ENCODE peak calls at places on chromosomes 3 and 15, in six cellular contexts. Z, D, L, K, W and J are unnamed samples. For H3K36me3, the result is how much of the 10 kb centered on the place peaks cover.

GRCh38 chr3:42421818-42422796 is 11.7 kb upstream of the LYZL4 start:
- DNase-seq in Z (no peak), L (peak), K (no peak), D (no peak), W (no peak), J (no peak)

GRCh38 chr3:44210967-44211366 is 30.7 kb upstream of the TOPAZ1 start:
- DNase-seq in D (no peak), Z (no peak), L (no peak), K (no peak), W (no peak), J (no peak)

GRCh38 chr15:82680200-82681102 is 29.2 kb downstream of the AP3B2 start:
- DNase-seq in L (no peak), K (no peak), Z (no peak), W (no peak), D (peak), J (no peak)

GRCh38 chr3:113695818-113696645 is at the start of gene USF3:
- DNase-seq in W (peak), D (no peak), L (peak), Z (peak), K (peak), J (no peak)

GRCh38 chr3:148309390-148310035 is 388.2 kb upstream of the AGTR1 start:
- DNase-seq in W (peak), K (peak), D (peak), Z (peak), L (peak), J (no peak)

GRCh38 chr3:137509354-137510045 is 254.6 kb upstream of the SOX14 start:
- DNase-seq in D (peak), L (peak), K (no peak), W (no peak), Z (no peak), J (no peak)

GRCh38 chr15:92880796-92881569 is 19.1 kb upstream of the CHD2 start:
- DNase-seq in D (peak), K (peak), Z (peak), W (no peak), L (no peak), J (no peak)

GRCh38 chr3:11517601-11518000 is 126.1 kb downstream of the VGLL4 start:
- DNase-seq in L (no peak), Z (no peak), K (no peak), D (no peak), W (no peak), J (no peak)

GRCh38 chr3:15279671-15280402 is 52.5 kb downstream of the SH3BP5 start:
- DNase-seq in L (no peak), Z (peak), K (peak), W (no peak), D (no peak), J (no peak)

GRCh38 chr3:19399356-19399755 is 251.0 kb downstream of the KCNH8 start:
- DNase-seq in Z (no peak), D (no peak), K (no peak), W (no peak), L (no peak), J (no peak)

GRCh38 chr15:85062560-85062959 is 80.9 kb downstream of the PDE8A start:
- DNase-seq in W (no peak), L (no peak), K (no peak), D (no peak), Z (no peak), J (no peak)

GRCh38 chr3:44915702-44916438 is 41.5 kb downstream of the TGM4 start:
- DNase-seq in K (peak), W (no peak), Z (no peak), L (peak), D (peak), J (no peak)

GRCh38 chr3:61136191-61136590 is 115.1 kb downstream of the FHIT start:
- DNase-seq in Z (no peak), W (no peak), D (no peak), L (no peak), K (no peak), J (no peak)

GRCh38 chr3:31196881-31197364 is 302.5 kb upstream of the GADL1 start:
- DNase-seq in Z (no peak), K (peak), D (no peak), W (no peak), L (no peak), J (peak)

GRCh38 chr15:80608688-80609087 is 86.4 kb upstream of the ABHD17C start:
- DNase-seq in D (no peak), W (no peak), K (no peak), L (no peak), Z (no peak), J (no peak)

GRCh38 chr3:13865106-13865505 is 14.8 kb downstream of the WNT7A start:
- DNase-seq in K (no peak), L (no peak), W (no peak), D (no peak), Z (no peak), J (no peak)

GRCh38 chr3:23696842-23697241 is 108.9 kb upstream of the UBE2E1 start:
- DNase-seq in K (no peak), W (no peak), L (no peak), Z (no peak), D (no peak), J (no peak)

GRCh38 chr3:132709761-132710160 is 12.4 kb downstream of the NPHP3 start:
- DNase-seq in W (no peak), K (no peak), L (no peak), Z (no peak), D (no peak), J (no peak)

GRCh38 chr15:66252411-66253295 is 897 bp downstream of the MEGF11 start:
- DNase-seq in D (peak), L (peak), W (peak), Z (peak), K (peak), J (no peak)

GRCh38 chr15:98729446-98730042 is 81.2 kb downstream of the IGF1R start:
- DNase-seq in D (peak), Z (no peak), K (peak), L (no peak), W (peak), J (no peak)

GRCh38 chr3:129001101-129001816 is at the start of gene EFCC1:
- DNase-seq in D (peak), W (peak), K (peak), L (no peak), Z (no peak), J (no peak)

GRCh38 chr3:127490271-127491023 is 100.1 kb downstream of the TPRA1 start:
- DNase-seq in L (no peak), K (no peak), W (no peak), Z (no peak), D (no peak), J (no peak)

GRCh38 chr15:64985382-64986033 is 4.2 kb downstream of the SPG21 start:
- DNase-seq in Z (no peak), K (no peak), L (peak), W (peak), D (no peak), J (peak)

GRCh38 chr3:11465744-11466611 is 177.7 kb downstream of the VGLL4 start:
- DNase-seq in K (peak), D (no peak), Z (no peak), W (no peak), L (no peak), J (peak)

GRCh38 chr3:77931272-77932009 is 891.5 kb downstream of the ROBO2 start:
- DNase-seq in Z (no peak), D (no peak), W (no peak), L (peak), K (no peak), J (no peak)

GRCh38 chr15:95684693-95685115 is 645.8 kb upstream of the NR2F2 start:
- DNase-seq in Z (no peak), D (no peak), W (peak), K (peak), L (no peak), J (no peak)

GRCh38 chr3:65595997-65596300 is 442.8 kb downstream of the MAGI1 start:
- DNase-seq in L (no peak), W (no peak), K (no peak), D (no peak), Z (no peak), J (no peak)

GRCh38 chr15:50702762-50703334 is 16.3 kb upstream of the TRPM7 start:
- DNase-seq in Z (no peak), D (peak), W (no peak), L (no peak), K (peak), J (no peak)

GRCh38 chr3:43190682-43191081 is 84.8 kb upstream of the POMGNT2 start:
- DNase-seq in L (no peak), D (no peak), W (peak), Z (no peak), K (peak), J (no peak)

GRCh38 chr15:92930776-92931175 is 30.7 kb downstream of the CHD2 start:
- DNase-seq in W (no peak), Z (no peak), K (peak), L (no peak), D (no peak), J (no peak)

GRCh38 chr3:124772081-124772831 is 42.0 kb downstream of the UMPS start:
- DNase-seq in Z (no peak), W (peak), D (no peak), K (peak), L (no peak), J (no peak)

GRCh38 chr3:82568776-82569338 is 807.4 kb upstream of the GBE1 start:
- DNase-seq in L (peak), W (no peak), D (no peak), K (no peak), Z (no peak), J (no peak)

GRCh38 chr3:48684480-48685143 is 1.1 kb downstream of the NCKIPSD start:
- DNase-seq in L (no peak), D (no peak), K (peak), Z (no peak), W (no peak), J (no peak)

GRCh38 chr3:155323063-155323666 is 29.7 kb upstream of the STRIT1 start:
- DNase-seq in D (peak), W (peak), Z (peak), L (peak), K (peak), J (peak)

GRCh38 chr15:72252663-72253299 is 19.6 kb downstream of the PARP6 start:
- DNase-seq in W (no peak), K (no peak), D (no peak), L (no peak), Z (no peak), J (no peak)
- H3K36me3 ChIP-seq in W (under half), K (half or more), D (under half), L (under half), Z (half or more), J (half or more)

DNA sequence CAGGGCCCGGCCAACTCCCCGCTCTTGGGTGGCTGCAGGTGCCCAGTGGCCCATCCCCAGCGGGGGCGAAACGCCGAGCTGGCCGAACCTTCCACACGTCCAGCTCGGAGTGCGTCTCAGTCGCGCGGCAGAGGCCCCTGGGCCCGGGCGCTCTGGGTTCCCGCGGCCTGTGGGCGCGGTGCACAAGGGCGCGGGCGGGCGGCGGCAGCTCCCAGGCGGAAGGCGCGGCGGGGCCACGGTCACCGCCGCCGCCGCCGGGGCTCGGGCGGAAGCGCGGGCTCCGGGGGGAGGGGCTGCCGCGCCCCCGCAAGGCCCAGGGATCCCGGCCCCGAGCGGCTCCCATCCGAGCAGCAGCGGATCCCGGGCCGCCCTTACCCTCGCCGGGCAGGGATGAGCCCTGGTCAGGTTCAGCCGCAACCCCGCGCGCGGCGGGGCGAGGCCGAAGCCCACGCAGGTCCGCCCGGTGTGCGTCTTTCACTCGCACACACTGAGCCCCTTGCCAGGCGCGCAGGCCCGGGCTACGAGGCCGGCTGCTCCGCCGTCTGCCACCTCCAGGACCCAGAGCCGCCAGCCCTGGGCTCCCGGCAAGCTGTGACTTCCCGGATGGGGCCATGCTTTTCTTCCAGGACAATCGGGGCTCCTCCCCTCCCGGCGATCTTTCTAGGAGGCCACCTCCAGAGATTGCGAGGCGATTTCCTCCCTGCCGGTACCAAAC is 54.2 kb downstream of the CCDC54 start:
- DNase-seq in Z (peak), K (peak), D (peak), W (peak), L (no peak), J (no peak)
- TF ChIP-seq EZH2 in Z (no peak), K (no peak), D (peak), W (no peak), L (no peak), J (no peak)

DNA sequence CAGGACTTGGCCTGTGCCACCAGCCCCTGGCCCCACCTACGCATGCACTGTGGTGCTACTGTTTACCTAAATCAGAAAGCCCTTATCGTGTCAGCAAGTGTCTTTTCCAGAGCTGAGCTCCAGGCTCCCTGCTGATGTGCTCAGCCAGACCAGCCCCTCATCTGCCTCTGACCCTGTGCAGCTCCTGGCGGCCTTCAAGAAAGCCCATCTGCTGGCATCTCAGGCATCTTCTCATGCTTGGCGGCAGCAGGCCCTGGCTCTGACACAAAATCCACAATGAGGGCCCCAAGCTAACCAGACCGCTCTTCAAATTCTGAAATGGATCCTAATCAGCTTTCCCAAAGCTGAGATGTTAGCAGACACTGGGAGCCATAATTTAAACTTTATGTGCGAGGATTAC is 50.9 kb upstream of the CTDSPL start:
- DNase-seq in D (no peak), W (no peak), Z (no peak), L (no peak), K (no peak), J (no peak)
- H3K36me3 ChIP-seq in D (under half), W (under half), Z (under half), L (under half), K (under half), J (under half)

GRCh38 chr3:12798559-12799179 is 2.2 kb downstream of the CAND2 start:
- DNase-seq in Z (no peak), L (no peak), W (no peak), K (no peak), D (no peak), J (no peak)

GRCh38 chr3:12797124-12797891 is 828 bp downstream of the CAND2 start:
- DNase-seq in L (no peak), W (no peak), Z (peak), D (no peak), K (no peak), J (no peak)

GRCh38 chr3:12793701-12794100 is 2.8 kb upstream of the CAND2 start:
- DNase-seq in D (no peak), W (no peak), K (no peak), L (no peak), Z (no peak), J (no peak)

GRCh38 chr3:12797892-12798558 is 1.5 kb downstream of the CAND2 start:
- DNase-seq in W (no peak), K (no peak), Z (no peak), L (no peak), D (no peak), J (no peak)

GRCh38 chr3:12796171-12797123 is at the start of gene CAND2:
- DNase-seq in D (peak), W (peak), L (no peak), Z (peak), K (peak), J (no peak)
- TF ChIP-seq EZH2 in D (no peak), W (no peak), L (no peak), Z (no peak), K (no peak), J (no peak)

DNA sequence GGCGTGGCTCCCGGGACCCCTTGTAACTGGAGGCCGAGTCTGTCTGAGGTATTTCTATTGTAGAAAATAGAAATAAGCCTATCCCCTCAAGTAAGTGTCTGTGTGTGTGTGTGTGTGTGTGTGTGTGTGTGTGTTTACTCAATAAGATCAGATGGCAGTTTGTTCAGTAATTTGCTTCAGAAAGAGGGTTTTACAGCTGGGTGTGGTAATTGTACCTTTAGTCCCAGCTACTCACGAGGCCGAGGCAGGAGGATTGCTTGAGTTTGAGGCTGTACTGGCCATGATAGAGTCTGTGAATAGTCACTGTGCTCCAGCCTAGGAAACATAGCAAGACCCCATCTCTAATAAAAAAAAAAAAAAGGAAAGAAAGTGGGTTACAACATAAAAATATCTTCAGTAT is 8.7 kb downstream of the SPINT1 start:
- DNase-seq in Z (no peak), D (no peak), L (no peak), K (no peak), W (no peak), J (no peak)
- H3K36me3 ChIP-seq in Z (under half), D (under half), L (under half), K (under half), W (under half), J (under half)